ENCODE peak calls at places on chromosomes 16 and 17, in six cellular contexts. One of them, this sample, is unnamed.

GRCh38 chr16:23245268-23245667 is 56.8 kb upstream of the SCNN1B start:
- DNase-seq in HFF-Myc: no peak
- DNase-seq in cardiac fibroblast: no peak
- DNase-seq in nephron progenitor cell: no peak
- DNase-seq in ovary: no peak
- DNase-seq in left lung: no peak
- DNase-seq in this sample: no peak

GRCh38 chr17:29595107-29595942 is 2.4 kb downstream of the ANKRD13B start:
- DNase-seq in HFF-Myc: no peak
- DNase-seq in cardiac fibroblast: no peak
- DNase-seq in nephron progenitor cell: peak
- DNase-seq in ovary: peak
- DNase-seq in left lung: no peak
- DNase-seq in this sample: no peak

GRCh38 chr16:86660623-86661022 is 82.3 kb downstream of the FOXL1 start:
- DNase-seq in HFF-Myc: no peak
- DNase-seq in cardiac fibroblast: no peak
- DNase-seq in nephron progenitor cell: no peak
- DNase-seq in ovary: no peak
- DNase-seq in left lung: no peak
- DNase-seq in this sample: no peak

GRCh38 chr17:13599808-13600398 is 1.8 kb downstream of the HS3ST3A1 start:
- DNase-seq in HFF-Myc: no peak
- DNase-seq in cardiac fibroblast: no peak
- DNase-seq in nephron progenitor cell: no peak
- DNase-seq in ovary: no peak
- DNase-seq in left lung: no peak
- DNase-seq in this sample: no peak

GRCh38 chr17:42667088-42667951 is 8.2 kb downstream of the TUBG2 start:
- DNase-seq in HFF-Myc: no peak
- DNase-seq in cardiac fibroblast: peak
- DNase-seq in nephron progenitor cell: no peak
- DNase-seq in ovary: no peak
- DNase-seq in left lung: peak
- DNase-seq in this sample: peak

GRCh38 chr17:35046740-35047283 is 16.7 kb downstream of the RFFL start:
- DNase-seq in HFF-Myc: no peak
- DNase-seq in cardiac fibroblast: peak
- DNase-seq in nephron progenitor cell: no peak
- DNase-seq in ovary: no peak
- DNase-seq in left lung: no peak
- DNase-seq in this sample: peak

GRCh38 chr16:89375021-89375420 is 115.3 kb downstream of the ANKRD11 start:
- DNase-seq in HFF-Myc: no peak
- DNase-seq in cardiac fibroblast: no peak
- DNase-seq in nephron progenitor cell: no peak
- DNase-seq in ovary: no peak
- DNase-seq in left lung: no peak
- DNase-seq in this sample: no peak

GRCh38 chr17:59001158-59001814 is 105.4 kb downstream of the TRIM37 start:
- DNase-seq in HFF-Myc: no peak
- DNase-seq in cardiac fibroblast: peak
- DNase-seq in nephron progenitor cell: no peak
- DNase-seq in ovary: no peak
- DNase-seq in left lung: peak
- DNase-seq in this sample: peak

GRCh38 chr16:77660311-77660710 is 62.0 kb upstream of the NUDT7 start:
- DNase-seq in HFF-Myc: no peak
- DNase-seq in cardiac fibroblast: peak
- DNase-seq in nephron progenitor cell: no peak
- DNase-seq in ovary: no peak
- DNase-seq in left lung: no peak
- DNase-seq in this sample: peak

GRCh38 chr16:81531415-81531814 is 86.8 kb downstream of the CMIP start:
- DNase-seq in HFF-Myc: no peak
- DNase-seq in cardiac fibroblast: no peak
- DNase-seq in nephron progenitor cell: no peak
- DNase-seq in ovary: no peak
- DNase-seq in left lung: peak
- DNase-seq in this sample: no peak

GRCh38 chr16:66408181-66409048 is 18.7 kb upstream of the BEAN1 start:
- DNase-seq in HFF-Myc: peak
- DNase-seq in cardiac fibroblast: peak
- DNase-seq in nephron progenitor cell: no peak
- DNase-seq in ovary: no peak
- DNase-seq in left lung: no peak
- DNase-seq in this sample: peak

GRCh38 chr17:289409-289808 is 63.2 kb downstream of the RPH3AL start:
- DNase-seq in HFF-Myc: no peak
- DNase-seq in cardiac fibroblast: no peak
- DNase-seq in nephron progenitor cell: no peak
- DNase-seq in ovary: no peak
- DNase-seq in left lung: peak
- DNase-seq in this sample: no peak

GRCh38 chr17:43695968-43696865 is 34.5 kb upstream of the MEOX1 start:
- DNase-seq in HFF-Myc: no peak
- DNase-seq in cardiac fibroblast: peak
- DNase-seq in nephron progenitor cell: no peak
- DNase-seq in ovary: no peak
- DNase-seq in left lung: no peak
- DNase-seq in this sample: peak

GRCh38 chr17:81251091-81251942 is 12.2 kb downstream of the NDUFAF8 start:
- DNase-seq in HFF-Myc: no peak
- DNase-seq in cardiac fibroblast: no peak
- DNase-seq in nephron progenitor cell: no peak
- DNase-seq in ovary: no peak
- DNase-seq in left lung: no peak
- DNase-seq in this sample: no peak

GRCh38 chr17:12489307-12489706 is 176.4 kb upstream of the MYOCD start:
- DNase-seq in HFF-Myc: no peak
- DNase-seq in cardiac fibroblast: peak
- DNase-seq in nephron progenitor cell: no peak
- DNase-seq in ovary: no peak
- DNase-seq in left lung: no peak
- DNase-seq in this sample: no peak

GRCh38 chr17:76700627-76701470 is 9.9 kb downstream of the MXRA7 start:
- DNase-seq in HFF-Myc: peak
- DNase-seq in cardiac fibroblast: peak
- DNase-seq in nephron progenitor cell: peak
- DNase-seq in ovary: peak
- DNase-seq in left lung: no peak
- DNase-seq in this sample: peak

GRCh38 chr17:27586203-27586701 is 44.7 kb upstream of the LGALS9 start:
- DNase-seq in HFF-Myc: no peak
- DNase-seq in cardiac fibroblast: peak
- DNase-seq in nephron progenitor cell: no peak
- DNase-seq in ovary: no peak
- DNase-seq in left lung: no peak
- DNase-seq in this sample: peak
- TF ChIP-seq CTCF in HFF-Myc: no peak
- TF ChIP-seq CTCF in cardiac fibroblast: no peak
- TF ChIP-seq CTCF in nephron progenitor cell: no peak
- TF ChIP-seq CTCF in ovary: no peak
- TF ChIP-seq CTCF in left lung: no peak
- TF ChIP-seq CTCF in this sample: peak

GRCh38 chr16:51852892-51853291 is 694.1 kb downstream of the TOX3 start:
- DNase-seq in HFF-Myc: no peak
- DNase-seq in cardiac fibroblast: no peak
- DNase-seq in nephron progenitor cell: no peak
- DNase-seq in ovary: no peak
- DNase-seq in left lung: no peak
- DNase-seq in this sample: no peak

GRCh38 chr16:51849715-51850114 is 697.2 kb downstream of the TOX3 start:
- DNase-seq in HFF-Myc: no peak
- DNase-seq in cardiac fibroblast: no peak
- DNase-seq in nephron progenitor cell: no peak
- DNase-seq in ovary: no peak
- DNase-seq in left lung: no peak
- DNase-seq in this sample: no peak

GRCh38 chr16:51853586-51853985 is 693.4 kb downstream of the TOX3 start:
- DNase-seq in HFF-Myc: no peak
- DNase-seq in cardiac fibroblast: no peak
- DNase-seq in nephron progenitor cell: no peak
- DNase-seq in ovary: no peak
- DNase-seq in left lung: no peak
- DNase-seq in this sample: no peak

GRCh38 chr16:51851111-51851510 is 695.8 kb downstream of the TOX3 start:
- DNase-seq in HFF-Myc: no peak
- DNase-seq in cardiac fibroblast: no peak
- DNase-seq in nephron progenitor cell: no peak
- DNase-seq in ovary: no peak
- DNase-seq in left lung: no peak
- DNase-seq in this sample: no peak

DNA sequence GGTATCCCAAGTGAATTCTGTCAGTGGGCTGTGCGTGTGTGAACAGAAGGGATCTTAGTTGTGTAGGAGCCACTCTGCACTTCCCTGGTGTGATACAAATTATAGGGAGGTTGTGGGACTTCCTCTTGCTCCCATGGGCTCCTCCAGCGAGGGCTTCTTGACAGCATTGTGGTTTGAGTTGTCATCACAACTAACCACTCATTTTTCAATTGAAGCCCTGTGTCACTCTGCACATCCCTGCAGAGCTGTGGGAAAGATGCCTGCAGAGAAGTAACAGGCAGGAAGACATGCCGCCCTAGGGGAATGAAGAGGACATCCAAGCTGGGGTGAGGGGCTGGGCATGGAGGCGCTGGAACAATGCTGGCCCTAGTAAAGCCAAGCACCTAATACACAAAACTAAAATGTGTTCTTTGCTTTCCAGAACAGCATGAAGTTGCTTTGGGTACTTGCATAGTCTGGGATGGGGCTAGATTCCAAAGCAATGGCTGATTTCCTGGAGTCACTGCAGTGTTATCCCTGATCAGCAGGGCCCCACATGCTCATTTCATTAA is 692.5 kb downstream of the TOX3 start:
- DNase-seq in HFF-Myc: no peak
- DNase-seq in cardiac fibroblast: no peak
- DNase-seq in nephron progenitor cell: no peak
- DNase-seq in ovary: no peak
- DNase-seq in left lung: no peak
- DNase-seq in this sample: peak
- TF ChIP-seq CTCF in HFF-Myc: no peak
- TF ChIP-seq CTCF in cardiac fibroblast: no peak
- TF ChIP-seq CTCF in nephron progenitor cell: no peak
- TF ChIP-seq CTCF in ovary: no peak
- TF ChIP-seq CTCF in left lung: no peak
- TF ChIP-seq CTCF in this sample: no peak

GRCh38 chr17:75619506-75620431 is 13.5 kb upstream of the SMIM5 start:
- DNase-seq in HFF-Myc: no peak
- DNase-seq in cardiac fibroblast: peak
- DNase-seq in nephron progenitor cell: peak
- DNase-seq in ovary: no peak
- DNase-seq in left lung: no peak
- DNase-seq in this sample: peak
- TF ChIP-seq CTCF in HFF-Myc: peak
- TF ChIP-seq CTCF in cardiac fibroblast: peak
- TF ChIP-seq CTCF in nephron progenitor cell: peak
- TF ChIP-seq CTCF in ovary: no peak
- TF ChIP-seq CTCF in left lung: no peak
- TF ChIP-seq CTCF in this sample: peak

GRCh38 chr17:49575524-49576120 is at the start of gene NXPH3:
- DNase-seq in HFF-Myc: no peak
- DNase-seq in cardiac fibroblast: peak
- DNase-seq in nephron progenitor cell: peak
- DNase-seq in ovary: peak
- DNase-seq in left lung: peak
- DNase-seq in this sample: peak
- TF ChIP-seq CTCF in HFF-Myc: no peak
- TF ChIP-seq CTCF in cardiac fibroblast: peak
- TF ChIP-seq CTCF in nephron progenitor cell: no peak
- TF ChIP-seq CTCF in ovary: peak
- TF ChIP-seq CTCF in left lung: peak
- TF ChIP-seq CTCF in this sample: no peak

DNA sequence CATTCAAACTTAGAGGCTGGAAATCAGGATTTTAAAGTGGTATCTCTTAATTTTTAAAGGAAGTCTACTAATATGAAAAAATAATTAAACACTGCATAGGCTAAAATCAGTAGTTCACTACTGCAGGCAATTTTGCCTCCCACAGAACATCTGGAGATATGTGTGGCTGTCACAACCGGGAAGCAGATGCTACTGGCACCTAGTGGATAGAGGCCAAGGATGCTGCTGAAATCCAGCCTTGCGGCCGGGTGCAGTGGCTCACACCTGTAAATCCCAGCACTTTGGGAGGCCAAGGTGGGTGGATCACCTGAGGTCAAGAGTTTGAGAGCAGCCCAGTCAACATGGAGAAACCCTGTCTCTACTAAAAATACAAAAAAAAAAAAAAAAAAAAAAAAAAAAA is 473.9 kb downstream of the XYLT1 start:
- DNase-seq in HFF-Myc: no peak
- DNase-seq in cardiac fibroblast: no peak
- DNase-seq in nephron progenitor cell: no peak
- DNase-seq in ovary: no peak
- DNase-seq in left lung: no peak
- DNase-seq in this sample: no peak
- TF ChIP-seq CTCF in HFF-Myc: no peak
- TF ChIP-seq CTCF in cardiac fibroblast: no peak
- TF ChIP-seq CTCF in nephron progenitor cell: no peak
- TF ChIP-seq CTCF in ovary: no peak
- TF ChIP-seq CTCF in left lung: no peak
- TF ChIP-seq CTCF in this sample: no peak

DNA sequence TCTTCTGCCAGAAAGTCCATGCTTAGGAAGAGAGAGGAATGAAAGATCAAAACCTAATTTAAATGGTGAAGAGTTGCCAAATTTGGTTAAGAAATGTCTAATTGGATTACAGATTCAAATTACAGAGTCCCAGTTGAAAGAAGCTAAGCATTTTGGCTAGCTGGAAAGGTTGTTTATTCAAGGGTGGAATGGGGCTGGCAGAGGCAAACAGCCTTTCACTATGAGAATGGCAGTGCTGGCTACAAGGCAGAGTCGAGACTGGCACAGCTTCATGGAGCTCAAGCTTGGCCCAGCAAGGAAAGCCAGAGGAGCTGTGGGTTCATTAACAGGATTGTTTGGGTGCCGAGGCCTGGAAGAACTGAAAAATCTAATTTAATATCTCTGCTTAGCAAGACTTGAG is 13.6 kb downstream of the MAP3K3 start:
- DNase-seq in HFF-Myc: no peak
- DNase-seq in cardiac fibroblast: no peak
- DNase-seq in nephron progenitor cell: no peak
- DNase-seq in ovary: no peak
- DNase-seq in left lung: no peak
- DNase-seq in this sample: no peak
- TF ChIP-seq CTCF in HFF-Myc: no peak
- TF ChIP-seq CTCF in cardiac fibroblast: no peak
- TF ChIP-seq CTCF in nephron progenitor cell: no peak
- TF ChIP-seq CTCF in ovary: no peak
- TF ChIP-seq CTCF in left lung: no peak
- TF ChIP-seq CTCF in this sample: no peak

This sample was measured in AG10803.